ENCODE peak calls at places on chromosomes 16 and 17, in seven cellular contexts. G is AG10803, B is spleen, V is transverse colon, Q is mucosa of descending colon, Z is retinal pigment epithelial cell, Y is GM12865. T is an unnamed sample.

GRCh38 chr17:65930140-65930715 is 261.7 kb downstream of the CEP112 start:
- DNase-seq in G (peak; percentile 58), B (no peak), V (no peak), Q (no peak), Z (no peak), Y (no peak), T (no peak)

GRCh38 chr16:48948911-48949310 is 332.7 kb downstream of the CBLN1 start:
- DNase-seq in G (no peak), B (no peak), V (no peak), Q (no peak), Z (no peak), Y (no peak), T (no peak)

GRCh38 chr17:35257080-35257701 is 14.3 kb downstream of the SLFN5 start:
- DNase-seq in G (peak; percentile 42), B (no peak), V (peak; percentile 59), Q (peak; percentile 64), Z (peak; percentile 52), Y (no peak), T (no peak)

GRCh38 chr16:48556913-48557351 is 53.0 kb downstream of the N4BP1 start:
- DNase-seq in G (peak; percentile 63), B (no peak), V (no peak), Q (no peak), Z (no peak), Y (peak; percentile 46), T (no peak)

GRCh38 chr16:50245417-50246298 is 20.7 kb upstream of the ADCY7 start:
- DNase-seq in G (peak; percentile 82), B (peak; percentile 91), V (peak; percentile 68), Q (peak; percentile 72), Z (no peak), Y (peak; percentile 61), T (no peak)

GRCh38 chr17:19712436-19713004 is 3.9 kb downstream of the SLC47A2 start:
- DNase-seq in G (no peak), B (no peak), V (no peak), Q (no peak), Z (no peak), Y (no peak), T (no peak)

GRCh38 chr17:46890638-46891037 is 32.3 kb upstream of the GOSR2 start:
- DNase-seq in G (no peak), B (no peak), V (no peak), Q (no peak), Z (no peak), Y (no peak), T (no peak)

GRCh38 chr17:302300-302698 is 50.3 kb downstream of the RPH3AL start:
- DNase-seq in G (no peak), B (no peak), V (peak; percentile 90), Q (peak; percentile 90), Z (no peak), Y (no peak), T (no peak)

GRCh38 chr17:50558581-50558954 is 1.9 kb upstream of the CACNA1G start:
- DNase-seq in G (no peak), B (no peak), V (no peak), Q (no peak), Z (no peak), Y (no peak), T (no peak)

GRCh38 chr16:68000024-68000423 is 740 bp upstream of the DPEP2 start:
- DNase-seq in G (no peak), B (no peak), V (no peak), Q (no peak), Z (no peak), Y (no peak), T (no peak)

GRCh38 chr16:47627056-47627455 is 165.9 kb downstream of the PHKB start:
- DNase-seq in G (no peak), B (no peak), V (no peak), Q (no peak), Z (no peak), Y (no peak), T (no peak)

GRCh38 chr16:1105888-1106620 is 10.0 kb upstream of the C1QTNF8 start:
- DNase-seq in G (peak; percentile 28), B (peak; percentile 82), V (peak; percentile 59), Q (peak; percentile 71), Z (no peak), Y (peak; percentile 43), T (no peak)

GRCh38 chr17:77324227-77324626 is 183.5 kb downstream of the SEC14L1 start:
- DNase-seq in G (no peak), B (peak; percentile 63), V (no peak), Q (peak; percentile 7), Z (no peak), Y (no peak), T (no peak)

GRCh38 chr16:81601008-81601428 is 156.4 kb downstream of the CMIP start:
- DNase-seq in G (peak; percentile 54), B (no peak), V (no peak), Q (no peak), Z (peak; percentile 85), Y (no peak), T (no peak)

GRCh38 chr16:84450176-84450865 is 54.1 kb downstream of the MEAK7 start:
- DNase-seq in G (no peak), B (no peak), V (no peak), Q (no peak), Z (no peak), Y (no peak), T (no peak)

GRCh38 chr17:76714822-76715461 is 4.2 kb upstream of the MXRA7 start:
- DNase-seq in G (peak; percentile 54), B (peak; percentile 89), V (peak; percentile 68), Q (peak; percentile 89), Z (no peak), Y (peak; percentile 64), T (no peak)

GRCh38 chr17:66661411-66661843 is 173.5 kb upstream of the CACNG5 start:
- DNase-seq in G (peak; percentile 11), B (no peak), V (no peak), Q (no peak), Z (no peak), Y (peak; percentile 66), T (no peak)

GRCh38 chr16:25210758-25211157 is 6.0 kb upstream of the AQP8 start:
- DNase-seq in G (no peak), B (no peak), V (no peak), Q (no peak), Z (peak; percentile 56), Y (no peak), T (peak; percentile 49)

GRCh38 chr16:10646228-10646580 is 48.5 kb downstream of the TEKT5 start:
- DNase-seq in G (no peak), B (no peak), V (no peak), Q (no peak), Z (no peak), Y (no peak), T (no peak)

DNA sequence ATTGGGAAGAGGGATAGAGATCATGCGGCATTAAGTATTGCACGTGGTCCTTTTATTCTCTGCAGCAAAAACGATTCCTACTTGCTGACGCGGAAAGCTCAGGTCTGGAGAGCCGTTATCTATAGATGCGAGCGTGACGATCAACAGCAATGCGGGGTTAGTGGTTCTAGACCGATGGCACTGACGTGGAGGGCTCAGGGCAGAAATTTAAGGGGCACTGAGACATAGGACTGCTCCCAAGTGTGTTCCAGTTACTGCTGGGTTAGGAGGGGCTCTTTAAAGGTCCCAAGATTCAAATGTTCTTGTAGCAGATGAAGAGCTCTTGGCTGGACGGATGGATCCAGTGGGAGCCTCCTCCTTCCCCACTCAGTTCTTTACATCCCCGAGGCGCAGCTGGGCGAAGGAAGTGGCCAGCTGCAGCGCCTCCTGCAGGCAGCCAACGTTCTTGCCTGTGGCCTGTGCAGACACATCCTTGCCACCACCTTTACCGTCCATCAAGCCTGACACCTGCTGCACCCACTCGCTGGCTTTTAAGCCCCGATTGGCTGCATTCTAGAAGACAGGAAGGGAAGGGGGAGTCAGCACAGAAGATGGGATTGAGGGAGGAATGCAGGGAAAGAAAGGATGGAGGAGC is 732 bp upstream of the EXOSC6 start:
- DNase-seq in G (peak; percentile 17), B (no peak), V (no peak), Q (no peak), Z (no peak), Y (no peak), T (no peak)
- H3K4me3 ChIP-seq in G (no peak overlapping the region), B (no peak overlapping the region), V (no peak overlapping the region), Q (no peak overlapping the region), Z (no peak overlapping the region), Y (no peak overlapping the region), T (no peak overlapping the region)

GRCh38 chr17:29291163-29291752 is 2.7 kb downstream of the NUFIP2 start:
- DNase-seq in G (peak; percentile 72), B (no peak), V (no peak), Q (peak; percentile 49), Z (peak; percentile 27), Y (peak; percentile 71), T (no peak)
- TF ChIP-seq CTCF in G (peak; percentile 79), B (peak; percentile 73), V (peak; percentile 69), Q (peak; percentile 31), Z (peak; percentile 62), Y (peak; percentile 55), T (peak; percentile 67)

GRCh38 chr17:6231886-6232767 is 161.9 kb downstream of the WSCD1 start:
- DNase-seq in G (no peak), B (peak; percentile 43), V (no peak), Q (no peak), Z (peak; percentile 12), Y (no peak), T (no peak)
- H3K4me3 ChIP-seq in G (no peak overlapping the region), B (no peak overlapping the region), V (no peak overlapping the region), Q (no peak overlapping the region), Z (no peak overlapping the region), Y (no peak overlapping the region), T (no peak overlapping the region)

GRCh38 chr17:79659376-79659775 is 48.5 kb upstream of the RBFOX3 start:
- DNase-seq in G (no peak), B (no peak), V (no peak), Q (no peak), Z (no peak), Y (no peak), T (no peak)

GRCh38 chr17:79661292-79662041 is 50.6 kb upstream of the RBFOX3 start:
- DNase-seq in G (no peak), B (no peak), V (no peak), Q (no peak), Z (no peak), Y (no peak), T (no peak)

GRCh38 chr17:79657861-79658810 is 47.3 kb upstream of the RBFOX3 start:
- DNase-seq in G (no peak), B (no peak), V (no peak), Q (no peak), Z (no peak), Y (no peak), T (no peak)

GRCh38 chr17:79657036-79657435 is 46.2 kb upstream of the RBFOX3 start:
- DNase-seq in G (no peak), B (no peak), V (no peak), Q (no peak), Z (no peak), Y (no peak), T (no peak)

DNA sequence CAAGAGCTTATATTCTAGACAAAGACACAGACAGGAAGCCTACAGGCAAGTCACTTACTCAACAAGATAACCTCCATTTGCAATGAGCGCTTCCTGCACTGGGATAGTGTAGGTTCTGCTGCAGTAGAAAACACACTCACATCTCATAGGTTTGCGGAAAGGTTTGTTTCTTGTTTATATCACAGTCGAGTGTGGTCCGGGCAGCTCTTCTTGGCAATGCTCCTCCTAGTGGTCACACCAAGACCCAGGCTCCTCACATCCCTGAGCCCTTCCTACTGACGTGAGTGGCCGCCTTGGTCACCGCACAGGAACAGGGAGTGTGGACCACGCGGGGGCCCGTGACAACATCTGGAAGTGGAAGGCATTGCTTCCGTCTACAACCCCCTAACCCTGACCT is 48.0 kb upstream of the RBFOX3 start:
- DNase-seq in G (peak; percentile 4), B (no peak), V (peak; percentile 26), Q (peak; percentile 6), Z (no peak), Y (peak; percentile 17), T (no peak)
- TF ChIP-seq CTCF in G (peak; percentile 34), B (peak; percentile 18), V (peak; percentile 23), Q (no peak), Z (peak; percentile 56), Y (peak; percentile 37), T (peak; percentile 49)